ENCODE peak calls at places on chromosomes 13 and 19, in four cellular contexts. C, Z, W and N are unnamed samples.

GRCh38 chr13:30052127-30052526 is 201.7 kb upstream of the UBL3 start:
- DNase-seq in Z (no peak), W (no peak), C (no peak), N (no peak)

GRCh38 chr13:68023838-68024581 is 793.9 kb upstream of the PCDH9 start:
- DNase-seq in W (no peak), Z (no peak), C (no peak), N (no peak)

GRCh38 chr13:34512811-34513210 is 429.3 kb upstream of the NBEA start:
- DNase-seq in C (no peak), W (no peak), Z (no peak), N (no peak)

GRCh38 chr13:48424212-48424611 is 11.3 kb upstream of the LPAR6 start:
- DNase-seq in W (no peak), Z (peak; percentile 66), C (no peak), N (no peak)

GRCh38 chr19:37313335-37313627 is 57.6 kb upstream of the ZNF527 start:
- DNase-seq in Z (no peak), W (peak; percentile 46), C (no peak), N (no peak)

GRCh38 chr13:98484289-98485219 is 92.4 kb downstream of the STK24 start:
- DNase-seq in C (peak; percentile 95), W (peak; percentile 99), Z (peak; percentile 99), N (no peak)

GRCh38 chr19:50803633-50804419 is 13.6 kb downstream of the ACP4 start:
- DNase-seq in Z (no peak), C (no peak), W (peak; percentile 59), N (peak; percentile 67)

GRCh38 chr19:12701596-12702282 is 5.3 kb upstream of the FBXW9 start:
- DNase-seq in C (no peak), W (no peak), Z (no peak), N (no peak)

GRCh38 chr19:53868892-53869804 is 1.5 kb downstream of the MYADM start:
- DNase-seq in Z (peak; percentile 81), C (peak; percentile 84), W (peak; percentile 93), N (peak; percentile 46)

GRCh38 chr19:16425993-16426392 is 45.8 kb downstream of the EPS15L1 start:
- DNase-seq in Z (no peak), W (no peak), C (no peak), N (no peak)

GRCh38 chr13:98513837-98514236 is 63.1 kb downstream of the STK24 start:
- DNase-seq in W (no peak), Z (no peak), C (no peak), N (no peak)

GRCh38 chr19:52665047-52665446 is 26.9 kb upstream of the ZNF83 start:
- DNase-seq in Z (no peak), C (no peak), W (no peak), N (no peak)

GRCh38 chr19:30335306-30335886 is 36.8 kb upstream of the ZNF536 start:
- DNase-seq in C (no peak), Z (no peak), W (no peak), N (no peak)

GRCh38 chr19:44686896-44687295 is 12.1 kb upstream of the CEACAM16 start:
- DNase-seq in C (no peak), W (no peak), Z (no peak), N (no peak)

GRCh38 chr19:511101-511841 is 4.0 kb downstream of the TPGS1 start:
- DNase-seq in C (peak; percentile 36), Z (peak; percentile 67), W (peak; percentile 42), N (peak; percentile 84)

GRCh38 chr19:38932425-38933179 is 1.9 kb downstream of the MRPS12 start:
- DNase-seq in W (peak; percentile 65), C (peak; percentile 44), Z (no peak), N (peak; percentile 70)

GRCh38 chr13:48097793-48098192 is 2.9 kb upstream of the MED4 start:
- DNase-seq in W (no peak), C (no peak), Z (no peak), N (no peak)

GRCh38 chr19:35114656-35115537 is 726 bp upstream of the FXYD3 start:
- DNase-seq in W (peak; percentile 38), Z (peak; percentile 68), C (peak; percentile 27), N (peak; percentile 79)

GRCh38 chr13:20331949-20332348 is 99.8 kb upstream of the GJB6 start:
- DNase-seq in Z (no peak), C (no peak), W (no peak), N (no peak)

GRCh38 chr13:24892844-24893243 is 128.9 kb downstream of the RNF17 start:
- DNase-seq in W (no peak), C (no peak), Z (no peak), N (no peak)

GRCh38 chr13:33279898-33280549 is 5.5 kb downstream of the STARD13 start:
- DNase-seq in Z (peak; percentile 94), C (peak; percentile 71), W (peak; percentile 87), N (no peak)

GRCh38 chr13:29799041-29799440 is 51.4 kb downstream of the UBL3 start:
- DNase-seq in C (no peak), Z (no peak), W (no peak), N (no peak)

GRCh38 chr19:4058696-4059492 is 7.8 kb downstream of the ZBTB7A start:
- DNase-seq in Z (no peak), W (peak; percentile 58), C (no peak), N (no peak)

GRCh38 chr19:45005787-45006186 is 4.5 kb downstream of the RELB start:
- DNase-seq in W (no peak), C (no peak), Z (no peak), N (no peak)

GRCh38 chr13:23578411-23579071 is 8.3 kb downstream of the TNFRSF19 start:
- DNase-seq in W (peak; percentile 88), Z (peak; percentile 70), C (peak; percentile 69), N (peak; percentile 63)

GRCh38 chr19:10929402-10929794 is 787 bp downstream of the TIMM29 start:
- DNase-seq in W (peak; percentile 25), Z (peak; percentile 20), C (no peak), N (no peak)

GRCh38 chr19:29775575-29775900 is 36.3 kb upstream of the CCNE1 start:
- DNase-seq in W (no peak), Z (no peak), C (no peak), N (no peak)

GRCh38 chr19:6459356-6460098 is at the start of gene SLC25A23:
- DNase-seq in Z (peak; percentile 70), W (peak; percentile 73), C (peak; percentile 64), N (peak; percentile 88)

GRCh38 chr19:694481-695349 is 537 bp downstream of the PRSS57 start:
- DNase-seq in C (no peak), Z (no peak), W (no peak), N (no peak)

GRCh38 chr19:38134538-38135149 is 89.4 kb downstream of the DPF1 start:
- DNase-seq in C (peak; percentile 37), Z (peak; percentile 39), W (peak; percentile 65), N (peak; percentile 57)

GRCh38 chr13:106756446-106756845 is 188.5 kb upstream of the ARGLU1 start:
- DNase-seq in W (no peak), C (no peak), Z (no peak), N (no peak)

GRCh38 chr13:35763805-35764170 is 287.3 kb upstream of the MAB21L1 start:
- DNase-seq in W (no peak), C (no peak), Z (no peak), N (no peak)

GRCh38 chr19:3852614-3853254 is 16.1 kb downstream of the ZFR2 start:
- DNase-seq in W (peak; percentile 58), C (peak; percentile 60), Z (peak; percentile 95), N (peak; percentile 14)

GRCh38 chr19:54470276-54470887 is 2.7 kb downstream of the CDC42EP5 start:
- DNase-seq in W (no peak), Z (no peak), C (no peak), N (no peak)

GRCh38 chr13:34335662-34336007 is 517.7 kb downstream of the RFC3 start:
- DNase-seq in C (no peak), W (no peak), Z (no peak), N (no peak)

GRCh38 chr13:42990147-42990990 is 1.7 kb downstream of the EPSTI1 start:
- DNase-seq in C (peak; percentile 57), Z (no peak), W (peak; percentile 30), N (no peak)

GRCh38 chr13:34035676-34036325 is 217.9 kb downstream of the RFC3 start:
- DNase-seq in W (peak; percentile 63), Z (peak; percentile 86), C (no peak), N (no peak)

GRCh38 chr13:75010941-75011340 is 471.0 kb downstream of the TBC1D4 start:
- DNase-seq in W (no peak), C (no peak), Z (no peak), N (no peak)

DNA sequence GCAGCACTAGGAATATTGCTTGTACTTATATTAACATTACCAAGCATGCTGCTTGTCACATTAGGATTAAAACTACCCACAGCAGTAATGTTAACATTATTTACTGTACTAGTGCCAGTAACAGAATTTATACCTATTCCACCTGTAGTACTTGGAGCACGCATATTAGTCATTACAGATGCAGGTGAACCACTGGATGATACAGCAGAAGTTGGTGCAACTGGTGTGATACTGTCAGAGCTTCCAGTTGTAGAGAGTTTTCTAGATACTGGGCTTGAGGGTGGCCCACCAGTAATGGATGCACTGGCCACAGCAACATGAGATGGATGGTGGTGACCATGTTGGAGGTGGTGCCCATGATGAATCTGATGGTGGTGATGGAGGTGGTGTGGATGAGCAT is 1.1 kb downstream of the TSC22D1 start:
- DNase-seq in W (no peak), Z (peak; percentile 11), C (no peak), N (no peak)
- H4K20me1 ChIP-seq in W (no peaks in the 10 kb centered on the region), Z (no peaks in the 10 kb centered on the region), C (peaks cover 35% of the 10 kb centered on the region), N (peaks cover 8% of the 10 kb centered on the region)

GRCh38 chr19:2170987-2171348 is 7.2 kb downstream of the DOT1L start:
- DNase-seq in C (no peak), W (no peak), Z (no peak), N (no peak)

GRCh38 chr19:2170219-2170618 is 6.5 kb downstream of the DOT1L start:
- DNase-seq in Z (no peak), W (no peak), C (no peak), N (no peak)

GRCh38 chr19:2166741-2167738 is 3.3 kb downstream of the DOT1L start:
- DNase-seq in C (peak; percentile 67), W (peak; percentile 92), Z (peak; percentile 8), N (no peak)

GRCh38 chr19:2168619-2169424 is 5.1 kb downstream of the DOT1L start:
- DNase-seq in C (peak; percentile 99), W (peak; percentile 99), Z (peak; percentile 98), N (no peak)

GRCh38 chr19:2167896-2168618 is 4.3 kb downstream of the DOT1L start:
- DNase-seq in C (peak; percentile 44), W (peak; percentile 74), Z (peak; percentile 25), N (peak; percentile 21)
- H4K20me1 ChIP-seq in C (peaks cover 77% of the 10 kb centered on the region), W (no peaks in the 10 kb centered on the region), Z (no peaks in the 10 kb centered on the region), N (peaks cover 30% of the 10 kb centered on the region)

DNA sequence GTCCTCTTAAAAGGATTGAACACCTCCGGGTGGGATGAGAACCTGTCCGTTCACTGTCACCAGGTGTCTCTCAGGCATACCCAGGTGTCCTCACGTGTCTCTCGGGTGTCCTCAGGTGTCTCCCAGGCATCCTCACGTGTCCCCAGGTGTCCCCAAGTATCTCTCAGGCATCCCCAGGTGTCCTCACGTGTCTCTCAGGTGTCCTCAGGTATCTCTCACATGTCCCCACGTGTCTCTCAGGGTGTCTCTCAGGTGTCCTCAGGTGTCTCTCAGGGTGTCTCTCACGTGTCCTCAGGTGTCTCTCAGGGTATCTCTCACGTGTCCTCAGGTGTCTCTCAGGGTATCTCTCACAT is 33.8 kb downstream of the ATP4B start:
- DNase-seq in W (no peak), Z (no peak), C (no peak), N (no peak)
- H4K20me1 ChIP-seq in W (peaks cover 10% of the 10 kb centered on the region), Z (no peaks in the 10 kb centered on the region), C (peaks cover 68% of the 10 kb centered on the region), N (no peaks in the 10 kb centered on the region)

GRCh38 chr19:2111886-2112285 is 15.2 kb downstream of the IZUMO4 start:
- DNase-seq in Z (no peak), C (no peak), W (no peak), N (no peak)
- H4K20me1 ChIP-seq in Z (no peaks in the 10 kb centered on the region), C (peaks cover 7% of the 10 kb centered on the region), W (no peaks in the 10 kb centered on the region), N (no peaks in the 10 kb centered on the region)